ENCODE peak calls at places on chromosomes 12 and 14, in ten cellular contexts. O is prostate gland, I is ovary, Z is PC-3, Y is lower lobe of right lung, L is psoas muscle, R is heart right ventricle, T is OCI-LY7, J is astrocyte of the spinal cord, A is GM10248. C is an unnamed sample.

GRCh38 chr12:40505327-40505726 is 186.9 kb upstream of the CNTN1 start:
- DNase-seq in O (no peak), I (no peak), Z (no peak), Y (no peak), L (no peak), R (no peak), T (no peak), J (no peak), A (no peak), C (no peak)

GRCh38 chr14:50452979-50453705 is 56.5 kb upstream of the CDKL1 start:
- DNase-seq in O (no peak), I (no peak), Z (peak), Y (no peak), L (no peak), R (no peak), T (no peak), J (peak), A (no peak), C (no peak)

GRCh38 chr12:132191715-132192553 is 47.7 kb downstream of the NOC4L start:
- DNase-seq in O (no peak), I (no peak), Z (no peak), Y (no peak), L (no peak), R (no peak), T (no peak), J (no peak), A (no peak), C (no peak)

GRCh38 chr14:76953196-76953945 is 75.1 kb downstream of the IRF2BPL start:
- DNase-seq in O (peak), I (peak), Z (peak), Y (peak), L (peak), R (peak), T (no peak), J (peak), A (peak), C (peak)

GRCh38 chr14:24051789-24052655 is at the start of gene CARMIL3:
- DNase-seq in O (peak), I (peak), Z (peak), Y (peak), L (peak), R (peak), T (peak), J (peak), A (peak), C (peak)

GRCh38 chr14:94850332-94851211 is 80.7 kb upstream of the GSC start:
- DNase-seq in O (peak), I (peak), Z (no peak), Y (no peak), L (no peak), R (no peak), T (no peak), J (no peak), A (no peak), C (no peak)

GRCh38 chr14:53956427-53957201 is at the start of gene BMP4:
- DNase-seq in O (peak), I (peak), Z (no peak), Y (peak), L (peak), R (peak), T (peak), J (peak), A (peak), C (no peak)

GRCh38 chr14:54567224-54567633 is 301 bp downstream of the SAMD4A start:
- DNase-seq in O (peak), I (peak), Z (no peak), Y (no peak), L (no peak), R (no peak), T (no peak), J (no peak), A (peak), C (no peak)

GRCh38 chr12:68958337-68958736 is 25.4 kb upstream of the CPM start:
- DNase-seq in O (no peak), I (no peak), Z (no peak), Y (no peak), L (no peak), R (no peak), T (peak), J (no peak), A (peak), C (no peak)

GRCh38 chr14:87944987-87945604 is 47.9 kb downstream of the GALC start:
- DNase-seq in O (no peak), I (no peak), Z (peak), Y (no peak), L (no peak), R (no peak), T (peak), J (peak), A (peak), C (no peak)

GRCh38 chr14:64419003-64419402 is 30.9 kb downstream of the MTHFD1 start:
- DNase-seq in O (no peak), I (no peak), Z (no peak), Y (no peak), L (no peak), R (no peak), T (no peak), J (no peak), A (no peak), C (no peak)

GRCh38 chr12:42162940-42163339 is 18.3 kb upstream of the GXYLT1 start:
- DNase-seq in O (no peak), I (no peak), Z (no peak), Y (no peak), L (no peak), R (no peak), T (no peak), J (no peak), A (no peak), C (no peak)

GRCh38 chr12:96226801-96227348 is 32.7 kb downstream of the ELK3 start:
- DNase-seq in O (no peak), I (no peak), Z (no peak), Y (no peak), L (no peak), R (no peak), T (no peak), J (no peak), A (no peak), C (no peak)

GRCh38 chr12:121784460-121784859 is 9.0 kb downstream of the RHOF start:
- DNase-seq in O (no peak), I (no peak), Z (peak), Y (no peak), L (no peak), R (no peak), T (no peak), J (peak), A (no peak), C (no peak)

GRCh38 chr14:75041613-75042012 is 9.7 kb downstream of the MLH3 start:
- DNase-seq in O (no peak), I (no peak), Z (peak), Y (no peak), L (no peak), R (no peak), T (no peak), J (no peak), A (no peak), C (no peak)

GRCh38 chr14:73457050-73457934 is 1.1 kb downstream of the NUMB start:
- DNase-seq in O (peak), I (no peak), Z (peak), Y (peak), L (peak), R (peak), T (peak), J (peak), A (no peak), C (no peak)

GRCh38 chr14:34243401-34243800 is 218.6 kb downstream of the SPTSSA start:
- DNase-seq in O (no peak), I (no peak), Z (peak), Y (no peak), L (no peak), R (no peak), T (no peak), J (no peak), A (no peak), C (no peak)

GRCh38 chr12:95693689-95694088 is 96.9 kb downstream of the NTN4 start:
- DNase-seq in O (no peak), I (no peak), Z (no peak), Y (no peak), L (no peak), R (no peak), T (no peak), J (no peak), A (no peak), C (no peak)

GRCh38 chr12:2805146-2805525 is 7.3 kb upstream of the ITFG2 start:
- DNase-seq in O (no peak), I (no peak), Z (no peak), Y (no peak), L (no peak), R (no peak), T (no peak), J (peak), A (no peak), C (no peak)

GRCh38 chr12:89038831-89039509 is 313.3 kb downstream of the DUSP6 start:
- DNase-seq in O (no peak), I (no peak), Z (no peak), Y (no peak), L (peak), R (no peak), T (no peak), J (no peak), A (no peak), C (no peak)

GRCh38 chr14:80364274-80364673 is 153.0 kb upstream of the DIO2 start:
- DNase-seq in O (no peak), I (no peak), Z (peak), Y (no peak), L (no peak), R (no peak), T (peak), J (peak), A (peak), C (no peak)

GRCh38 chr12:795305-795704 is 42.9 kb downstream of the WNK1 start:
- DNase-seq in O (no peak), I (no peak), Z (no peak), Y (no peak), L (no peak), R (no peak), T (no peak), J (no peak), A (no peak), C (no peak)

GRCh38 chr14:57512221-57512620 is 18.6 kb upstream of the CCDC198 start:
- DNase-seq in O (no peak), I (no peak), Z (no peak), Y (no peak), L (no peak), R (no peak), T (no peak), J (no peak), A (no peak), C (no peak)

GRCh38 chr14:94360945-94361565 is 27.3 kb downstream of the SERPINA1 start:
- DNase-seq in O (no peak), I (no peak), Z (no peak), Y (no peak), L (no peak), R (no peak), T (no peak), J (no peak), A (no peak), C (no peak)

GRCh38 chr14:104707629-104708595 is 16.1 kb upstream of the ADSS1 start:
- DNase-seq in O (no peak), I (no peak), Z (no peak), Y (no peak), L (no peak), R (no peak), T (no peak), J (no peak), A (no peak), C (no peak)

GRCh38 chr14:104706733-104707628 is 17.0 kb upstream of the ADSS1 start:
- DNase-seq in O (no peak), I (no peak), Z (no peak), Y (no peak), L (no peak), R (no peak), T (no peak), J (no peak), A (no peak), C (no peak)

GRCh38 chr14:104708606-104709268 is 15.3 kb upstream of the ADSS1 start:
- DNase-seq in O (peak), I (peak), Z (peak), Y (peak), L (peak), R (peak), T (peak), J (peak), A (peak), C (no peak)

GRCh38 chr14:104710071-104710735 is 13.8 kb upstream of the ADSS1 start:
- DNase-seq in O (no peak), I (no peak), Z (no peak), Y (no peak), L (no peak), R (no peak), T (no peak), J (no peak), A (no peak), C (no peak)

GRCh38 chr14:104709387-104710019 is 14.5 kb upstream of the ADSS1 start:
- DNase-seq in O (no peak), I (no peak), Z (no peak), Y (no peak), L (no peak), R (no peak), T (no peak), J (no peak), A (no peak), C (no peak)
- TF ChIP-seq CTCF in O (no peak), I (no peak), Z (no peak), Y (no peak), L (no peak), R (no peak), T (no peak), J (no peak), A (no peak), C (no peak)

GRCh38 chr14:83826838-83827237 is 1703.1 kb upstream of the FLRT2 start:
- DNase-seq in O (no peak), I (no peak), Z (peak), Y (no peak), L (no peak), R (no peak), T (no peak), J (peak), A (no peak), C (no peak)
- TF ChIP-seq CTCF in O (no peak), I (no peak), Z (no peak), Y (no peak), L (no peak), R (no peak), T (no peak), J (no peak), A (no peak), C (no peak)

GRCh38 chr12:73935817-73936216 is 601.8 kb upstream of the ATXN7L3B start:
- DNase-seq in O (no peak), I (no peak), Z (peak), Y (no peak), L (no peak), R (no peak), T (peak), J (peak), A (no peak), C (no peak)
- TF ChIP-seq CTCF in O (no peak), I (no peak), Z (peak), Y (no peak), L (no peak), R (no peak), T (peak), J (peak), A (no peak), C (no peak)

DNA sequence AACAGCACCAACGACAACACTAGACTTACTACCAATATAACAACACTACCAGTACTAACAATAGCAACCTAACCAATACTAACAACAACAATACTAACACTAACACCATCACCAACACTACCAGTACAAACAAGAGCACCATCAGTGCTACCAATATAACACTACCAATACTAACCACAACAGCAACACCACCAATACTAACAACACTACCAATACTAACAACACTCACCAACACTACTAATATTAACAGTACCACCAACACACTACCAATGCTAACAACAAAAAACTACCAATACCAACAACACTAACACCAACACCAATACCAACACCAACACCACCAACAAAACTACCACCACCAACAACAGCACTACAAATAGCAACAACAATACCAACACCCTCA is 25.1 kb downstream of the PTGER2 start:
- DNase-seq in O (no peak), I (no peak), Z (no peak), Y (no peak), L (no peak), R (no peak), T (no peak), J (no peak), A (no peak), C (no peak)
- TF ChIP-seq CTCF in O (no peak), I (no peak), Z (no peak), Y (no peak), L (no peak), R (no peak), T (no peak), J (no peak), A (no peak), C (no peak)

GRCh38 chr12:13000935-13001724 is 1.1 kb upstream of the HEBP1 start:
- DNase-seq in O (peak), I (peak), Z (peak), Y (peak), L (peak), R (peak), T (peak), J (peak), A (peak), C (peak)
- TF ChIP-seq CTCF in O (peak), I (peak), Z (peak), Y (peak), L (peak), R (peak), T (peak), J (peak), A (no peak), C (peak)